ENCODE peak calls at places on chromosome 1, in six cellular contexts. One of them, this sample, is unnamed.

GRCh38 chr1:240399381-240399780 is 212.6 kb downstream of the GREM2 start:
- DNase-seq in GM23338: no peak
- DNase-seq in transverse colon: no peak
- DNase-seq in CD4-positive, alpha-beta T cell: no peak
- DNase-seq in heart left ventricle: no peak
- DNase-seq in left ventricle myocardium inferior: no peak
- DNase-seq in this sample: peak; percentile 17

GRCh38 chr1:233440952-233441401 is 113.5 kb downstream of the MAP3K21 start:
- DNase-seq in heart left ventricle: no peak
- DNase-seq in left ventricle myocardium inferior: no peak
- DNase-seq in CD4-positive, alpha-beta T cell: no peak
- DNase-seq in GM23338: peak; percentile 96
- DNase-seq in transverse colon: no peak
- DNase-seq in this sample: no peak

GRCh38 chr1:222187566-222187965 is 360.3 kb downstream of the HHIPL2 start:
- DNase-seq in transverse colon: no peak
- DNase-seq in heart left ventricle: no peak
- DNase-seq in left ventricle myocardium inferior: no peak
- DNase-seq in CD4-positive, alpha-beta T cell: no peak
- DNase-seq in GM23338: no peak
- DNase-seq in this sample: no peak

GRCh38 chr1:62905309-62905708 is 121.4 kb downstream of the ATG4C start:
- DNase-seq in heart left ventricle: no peak
- DNase-seq in GM23338: no peak
- DNase-seq in left ventricle myocardium inferior: no peak
- DNase-seq in transverse colon: no peak
- DNase-seq in CD4-positive, alpha-beta T cell: no peak
- DNase-seq in this sample: no peak

GRCh38 chr1:28592314-28593071 is 428 bp downstream of the RAB42 start:
- DNase-seq in left ventricle myocardium inferior: peak; percentile 21
- DNase-seq in GM23338: peak; percentile 42
- DNase-seq in heart left ventricle: peak; percentile 36
- DNase-seq in CD4-positive, alpha-beta T cell: no peak
- DNase-seq in transverse colon: peak; percentile 32
- DNase-seq in this sample: no peak

GRCh38 chr1:172638885-172639831 is 19.7 kb upstream of the FASLG start:
- DNase-seq in CD4-positive, alpha-beta T cell: peak; percentile 48
- DNase-seq in heart left ventricle: no peak
- DNase-seq in left ventricle myocardium inferior: no peak
- DNase-seq in transverse colon: no peak
- DNase-seq in GM23338: no peak
- DNase-seq in this sample: no peak

GRCh38 chr1:17540255-17541001 is 930 bp downstream of the ARHGEF10L start:
- DNase-seq in GM23338: peak; percentile 97
- DNase-seq in heart left ventricle: peak; percentile 68
- DNase-seq in left ventricle myocardium inferior: peak; percentile 66
- DNase-seq in transverse colon: no peak
- DNase-seq in CD4-positive, alpha-beta T cell: no peak
- DNase-seq in this sample: peak; percentile 56

GRCh38 chr1:5917591-5918274 is 74.5 kb downstream of the NPHP4 start:
- DNase-seq in left ventricle myocardium inferior: no peak
- DNase-seq in transverse colon: no peak
- DNase-seq in heart left ventricle: no peak
- DNase-seq in GM23338: no peak
- DNase-seq in CD4-positive, alpha-beta T cell: no peak
- DNase-seq in this sample: no peak

GRCh38 chr1:25800538-25801377 is 765 bp downstream of the SELENON start:
- DNase-seq in left ventricle myocardium inferior: no peak
- DNase-seq in CD4-positive, alpha-beta T cell: no peak
- DNase-seq in GM23338: no peak
- DNase-seq in heart left ventricle: no peak
- DNase-seq in transverse colon: no peak
- DNase-seq in this sample: no peak

GRCh38 chr1:200107004-200107470 is 79.5 kb downstream of the NR5A2 start:
- DNase-seq in left ventricle myocardium inferior: no peak
- DNase-seq in transverse colon: no peak
- DNase-seq in heart left ventricle: no peak
- DNase-seq in GM23338: no peak
- DNase-seq in CD4-positive, alpha-beta T cell: no peak
- DNase-seq in this sample: no peak

GRCh38 chr1:151992345-151993083 is 1.1 kb downstream of the S100A10 start:
- DNase-seq in transverse colon: peak; percentile 89
- DNase-seq in left ventricle myocardium inferior: peak; percentile 81
- DNase-seq in CD4-positive, alpha-beta T cell: no peak
- DNase-seq in GM23338: peak; percentile 81
- DNase-seq in heart left ventricle: peak; percentile 89
- DNase-seq in this sample: peak; percentile 73

GRCh38 chr1:40185951-40186864 is 25.0 kb downstream of the RLF start:
- DNase-seq in transverse colon: peak; percentile 10
- DNase-seq in GM23338: peak; percentile 7
- DNase-seq in left ventricle myocardium inferior: no peak
- DNase-seq in CD4-positive, alpha-beta T cell: no peak
- DNase-seq in heart left ventricle: no peak
- DNase-seq in this sample: no peak

GRCh38 chr1:225772848-225773247 is 4.8 kb upstream of the SRP9 start:
- DNase-seq in left ventricle myocardium inferior: no peak
- DNase-seq in transverse colon: no peak
- DNase-seq in heart left ventricle: no peak
- DNase-seq in CD4-positive, alpha-beta T cell: no peak
- DNase-seq in GM23338: no peak
- DNase-seq in this sample: no peak

GRCh38 chr1:206967096-206967851 is 3.0 kb downstream of the FCAMR start:
- DNase-seq in CD4-positive, alpha-beta T cell: no peak
- DNase-seq in GM23338: no peak
- DNase-seq in left ventricle myocardium inferior: no peak
- DNase-seq in heart left ventricle: no peak
- DNase-seq in transverse colon: no peak
- DNase-seq in this sample: no peak

GRCh38 chr1:32736812-32737791 is 34.5 kb upstream of the SYNC start:
- DNase-seq in GM23338: peak; percentile 97
- DNase-seq in left ventricle myocardium inferior: no peak
- DNase-seq in transverse colon: peak; percentile 84
- DNase-seq in CD4-positive, alpha-beta T cell: no peak
- DNase-seq in heart left ventricle: no peak
- DNase-seq in this sample: no peak

DNA sequence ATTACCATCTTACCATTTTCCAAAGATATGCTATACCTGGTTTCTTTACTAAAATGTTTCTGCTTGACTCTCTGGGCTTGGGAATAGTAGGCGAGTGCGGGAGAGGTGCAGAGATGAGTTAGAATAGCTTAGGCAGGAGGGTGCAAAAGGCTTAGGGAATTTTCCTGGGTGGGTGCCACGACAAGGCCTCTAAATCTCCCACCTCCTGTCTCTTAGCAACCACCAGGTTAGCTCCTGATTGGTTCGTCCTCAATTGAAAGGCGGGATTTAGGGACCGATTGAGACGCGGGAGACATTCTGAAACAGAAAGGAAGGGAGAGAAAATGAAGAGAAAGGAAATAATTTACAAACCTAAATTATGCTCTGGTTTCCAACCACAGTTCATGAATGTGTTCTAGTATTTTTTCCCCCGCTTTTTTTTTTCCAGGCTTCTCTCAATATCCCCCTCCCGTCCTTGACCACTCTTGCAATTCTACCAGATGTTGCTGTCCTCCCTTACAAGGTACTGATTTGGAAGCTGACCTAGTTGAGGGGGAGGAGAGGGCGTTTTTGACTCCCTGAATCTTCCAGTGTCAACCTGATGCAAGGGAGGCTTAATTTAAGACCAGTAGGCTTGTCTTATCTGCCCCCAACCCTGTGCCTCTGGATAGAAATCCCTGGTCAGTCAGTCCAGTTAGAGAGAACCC is 3.2 kb downstream of the ACKR1 start:
- DNase-seq in heart left ventricle: no peak
- DNase-seq in transverse colon: no peak
- DNase-seq in CD4-positive, alpha-beta T cell: no peak
- DNase-seq in left ventricle myocardium inferior: no peak
- DNase-seq in GM23338: peak; percentile 63
- DNase-seq in this sample: no peak
- H3K27me3 ChIP-seq in heart left ventricle: peaks cover 21% of the 10 kb centered on the region
- H3K27me3 ChIP-seq in transverse colon: peaks cover 56% of the 10 kb centered on the region
- H3K27me3 ChIP-seq in CD4-positive, alpha-beta T cell: peaks cover 34% of the 10 kb centered on the region
- H3K27me3 ChIP-seq in left ventricle myocardium inferior: peaks cover 96% of the 10 kb centered on the region
- H3K27me3 ChIP-seq in GM23338: no peaks in the 10 kb centered on the region
- H3K27me3 ChIP-seq in this sample: no peaks in the 10 kb centered on the region

GRCh38 chr1:50418600-50419109 is 4.6 kb downstream of the DMRTA2 start:
- DNase-seq in heart left ventricle: no peak
- DNase-seq in GM23338: peak; percentile 67
- DNase-seq in transverse colon: no peak
- DNase-seq in CD4-positive, alpha-beta T cell: no peak
- DNase-seq in left ventricle myocardium inferior: no peak
- DNase-seq in this sample: no peak

GRCh38 chr1:50420283-50420682 is 3.0 kb downstream of the DMRTA2 start:
- DNase-seq in transverse colon: no peak
- DNase-seq in GM23338: peak; percentile 43
- DNase-seq in heart left ventricle: no peak
- DNase-seq in left ventricle myocardium inferior: no peak
- DNase-seq in CD4-positive, alpha-beta T cell: no peak
- DNase-seq in this sample: no peak

GRCh38 chr1:50419907-50420248 is 3.4 kb downstream of the DMRTA2 start:
- DNase-seq in left ventricle myocardium inferior: no peak
- DNase-seq in heart left ventricle: no peak
- DNase-seq in GM23338: no peak
- DNase-seq in transverse colon: no peak
- DNase-seq in CD4-positive, alpha-beta T cell: no peak
- DNase-seq in this sample: no peak

GRCh38 chr1:50417946-50418599 is 5.2 kb downstream of the DMRTA2 start:
- DNase-seq in GM23338: peak; percentile 34
- DNase-seq in CD4-positive, alpha-beta T cell: no peak
- DNase-seq in heart left ventricle: no peak
- DNase-seq in transverse colon: no peak
- DNase-seq in left ventricle myocardium inferior: no peak
- DNase-seq in this sample: no peak

DNA sequence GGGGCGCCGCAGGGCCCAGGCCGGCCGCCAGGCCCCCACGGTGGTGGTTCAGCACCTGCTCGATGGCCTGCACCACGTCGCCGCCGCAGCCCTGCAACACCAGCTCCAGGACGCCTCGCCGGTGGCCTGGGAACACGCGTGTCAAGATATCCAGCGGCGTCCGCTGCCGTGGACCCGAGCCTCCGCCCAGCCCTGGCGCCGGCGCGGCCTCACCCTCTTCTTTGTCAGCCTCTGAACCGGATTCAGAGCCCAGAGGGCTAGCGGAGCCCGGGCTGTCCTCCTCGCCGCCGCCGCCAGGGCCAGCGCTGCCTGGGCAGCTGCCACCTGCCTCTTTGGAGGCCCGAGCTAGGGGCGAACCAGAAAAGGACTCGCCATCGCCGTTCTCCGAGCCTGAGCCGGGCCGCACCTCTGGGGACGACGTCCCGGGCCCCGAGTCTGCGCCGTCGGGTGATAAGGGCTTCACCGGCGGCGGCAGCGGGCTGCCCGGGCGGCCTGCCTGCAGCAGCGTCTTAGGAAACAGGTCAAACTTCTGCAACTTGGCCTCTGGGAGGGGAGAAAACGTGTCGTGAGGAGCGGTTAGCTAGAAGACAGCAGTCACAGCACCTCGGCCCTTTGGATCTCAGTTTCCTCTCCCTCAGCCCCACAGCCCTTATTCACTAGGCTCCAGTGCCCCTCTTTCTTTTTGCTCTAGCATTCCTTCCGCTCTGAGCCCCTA is 3.9 kb downstream of the DMRTA2 start:
- DNase-seq in transverse colon: no peak
- DNase-seq in GM23338: peak; percentile 72
- DNase-seq in heart left ventricle: no peak
- DNase-seq in left ventricle myocardium inferior: no peak
- DNase-seq in CD4-positive, alpha-beta T cell: no peak
- DNase-seq in this sample: no peak
- H3K27me3 ChIP-seq in transverse colon: peaks cover 100% of the 10 kb centered on the region
- H3K27me3 ChIP-seq in GM23338: peaks cover 100% of the 10 kb centered on the region
- H3K27me3 ChIP-seq in heart left ventricle: peaks cover 100% of the 10 kb centered on the region
- H3K27me3 ChIP-seq in left ventricle myocardium inferior: peaks cover 100% of the 10 kb centered on the region
- H3K27me3 ChIP-seq in CD4-positive, alpha-beta T cell: peaks cover 85% of the 10 kb centered on the region
- H3K27me3 ChIP-seq in this sample: peaks cover 18% of the 10 kb centered on the region

DNA sequence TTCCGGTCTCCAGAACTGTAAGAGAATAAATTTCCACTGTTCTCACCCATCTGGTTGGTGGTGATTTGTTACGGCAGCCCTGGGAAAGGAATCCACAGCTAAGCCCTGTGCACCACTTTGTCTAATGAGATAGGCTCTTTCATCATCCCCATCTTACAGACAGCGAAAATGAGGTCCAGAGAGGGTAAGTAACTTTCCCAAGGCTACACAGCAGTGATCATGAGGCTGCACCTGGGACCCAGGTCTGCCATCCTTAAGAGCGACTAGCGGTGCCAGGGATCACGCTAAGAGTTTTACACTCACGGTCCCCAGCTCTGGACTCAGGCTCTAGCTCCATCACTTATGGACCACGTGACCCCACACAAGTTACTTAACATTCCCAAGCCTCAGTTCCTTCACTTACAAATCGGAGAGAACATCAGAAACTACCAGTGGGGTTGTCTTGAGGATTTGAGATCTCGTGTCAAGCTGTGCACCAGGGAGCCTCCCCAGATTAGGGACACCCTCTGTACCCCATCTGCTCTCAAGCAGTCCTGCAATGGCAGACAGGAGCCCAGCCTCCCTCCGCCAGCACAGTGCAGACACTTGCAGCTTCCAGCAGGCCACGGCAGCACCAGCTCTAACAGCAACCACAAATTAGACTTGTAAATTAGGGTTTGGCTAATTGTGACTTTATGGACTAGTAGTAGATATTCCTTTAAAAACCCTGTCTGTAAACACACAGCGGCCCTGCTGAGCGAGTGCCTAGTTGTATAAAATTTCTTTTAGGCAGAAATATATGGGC is 87.3 kb downstream of the DISP3 start:
- DNase-seq in GM23338: no peak
- DNase-seq in heart left ventricle: no peak
- DNase-seq in transverse colon: no peak
- DNase-seq in CD4-positive, alpha-beta T cell: no peak
- DNase-seq in left ventricle myocardium inferior: no peak
- DNase-seq in this sample: no peak
- H3K27me3 ChIP-seq in GM23338: no peaks in the 10 kb centered on the region
- H3K27me3 ChIP-seq in heart left ventricle: peaks cover 20% of the 10 kb centered on the region
- H3K27me3 ChIP-seq in transverse colon: peaks cover 43% of the 10 kb centered on the region
- H3K27me3 ChIP-seq in CD4-positive, alpha-beta T cell: peaks cover 9% of the 10 kb centered on the region
- H3K27me3 ChIP-seq in left ventricle myocardium inferior: peaks cover 93% of the 10 kb centered on the region
- H3K27me3 ChIP-seq in this sample: no peaks in the 10 kb centered on the region

DNA sequence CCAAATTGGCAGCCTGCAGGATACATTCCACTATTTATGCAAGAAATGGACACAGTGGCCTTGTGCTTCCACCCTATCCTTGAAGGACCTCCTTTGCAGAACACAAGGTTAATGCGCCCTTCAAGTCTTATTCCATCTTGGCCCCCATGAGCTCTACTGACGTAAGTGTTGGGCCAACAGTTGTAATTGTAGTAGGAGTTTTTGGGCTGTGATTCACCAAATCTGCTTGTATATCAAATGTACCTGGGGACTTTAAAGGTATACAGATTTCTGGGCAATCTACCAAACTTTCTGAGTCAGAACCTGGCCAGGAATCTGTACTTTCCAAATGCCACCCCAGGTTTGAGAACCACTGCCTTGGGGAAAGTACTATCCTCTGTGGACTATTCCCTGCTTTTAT is 100.9 kb upstream of the MARK1 start:
- DNase-seq in left ventricle myocardium inferior: no peak
- DNase-seq in heart left ventricle: no peak
- DNase-seq in transverse colon: no peak
- DNase-seq in GM23338: no peak
- DNase-seq in CD4-positive, alpha-beta T cell: no peak
- DNase-seq in this sample: no peak
- H3K27me3 ChIP-seq in left ventricle myocardium inferior: no peaks in the 10 kb centered on the region
- H3K27me3 ChIP-seq in heart left ventricle: no peaks in the 10 kb centered on the region
- H3K27me3 ChIP-seq in transverse colon: no peaks in the 10 kb centered on the region
- H3K27me3 ChIP-seq in GM23338: no peaks in the 10 kb centered on the region
- H3K27me3 ChIP-seq in CD4-positive, alpha-beta T cell: no peaks in the 10 kb centered on the region
- H3K27me3 ChIP-seq in this sample: no peaks in the 10 kb centered on the region

This sample was measured in ovary.